ENCODE peak calls at places on chromosomes 4 and X, in seven cellular contexts. One of them, this sample, is unnamed. For H3K4me1, the result is how much of the 10 kb centered on the place peaks cover.

GRCh38 chrX:104972737-104973136 is 247.8 kb downstream of the TEX13A start:
- DNase-seq in K562: no peak
- DNase-seq in body of pancreas: no peak
- DNase-seq in neural progenitor cell: no peak
- DNase-seq in osteoblast: no peak
- DNase-seq in upper lobe of left lung: no peak
- DNase-seq in psoas muscle: no peak
- DNase-seq in this sample: no peak

GRCh38 chr4:8917868-8918783 is 46.5 kb upstream of the HMX1 start:
- DNase-seq in K562: peak
- DNase-seq in body of pancreas: peak
- DNase-seq in osteoblast: peak
- DNase-seq in upper lobe of left lung: peak
- DNase-seq in neural progenitor cell: peak
- DNase-seq in psoas muscle: peak
- DNase-seq in this sample: peak

GRCh38 chrX:68761086-68761485 is 67.7 kb upstream of the EFNB1 start:
- DNase-seq in body of pancreas: no peak
- DNase-seq in osteoblast: no peak
- DNase-seq in K562: no peak
- DNase-seq in neural progenitor cell: no peak
- DNase-seq in psoas muscle: no peak
- DNase-seq in upper lobe of left lung: no peak
- DNase-seq in this sample: no peak

GRCh38 chr4:151098191-151098590 is 1.2 kb upstream of the RPS3A start:
- DNase-seq in K562: no peak
- DNase-seq in psoas muscle: no peak
- DNase-seq in upper lobe of left lung: no peak
- DNase-seq in osteoblast: no peak
- DNase-seq in body of pancreas: no peak
- DNase-seq in neural progenitor cell: no peak
- DNase-seq in this sample: no peak

GRCh38 chr4:114108869-114109268 is 129.4 kb upstream of the ARSJ start:
- DNase-seq in K562: no peak
- DNase-seq in body of pancreas: no peak
- DNase-seq in upper lobe of left lung: no peak
- DNase-seq in osteoblast: peak
- DNase-seq in neural progenitor cell: no peak
- DNase-seq in psoas muscle: no peak
- DNase-seq in this sample: peak

GRCh38 chr4:77712675-77713074 is 106.5 kb downstream of the CNOT6L start:
- DNase-seq in neural progenitor cell: no peak
- DNase-seq in upper lobe of left lung: no peak
- DNase-seq in K562: no peak
- DNase-seq in osteoblast: no peak
- DNase-seq in psoas muscle: no peak
- DNase-seq in body of pancreas: no peak
- DNase-seq in this sample: no peak

GRCh38 chr4:77586953-77587383 is 18.7 kb upstream of the CXCL13 start:
- DNase-seq in neural progenitor cell: no peak
- DNase-seq in upper lobe of left lung: no peak
- DNase-seq in body of pancreas: no peak
- DNase-seq in psoas muscle: no peak
- DNase-seq in K562: no peak
- DNase-seq in osteoblast: peak
- DNase-seq in this sample: peak

GRCh38 chr4:112296949-112297483 is at the start of gene ALPK1:
- DNase-seq in neural progenitor cell: no peak
- DNase-seq in psoas muscle: no peak
- DNase-seq in body of pancreas: peak
- DNase-seq in K562: peak
- DNase-seq in osteoblast: peak
- DNase-seq in upper lobe of left lung: no peak
- DNase-seq in this sample: peak

GRCh38 chrX:63686878-63687714 is 97.9 kb downstream of the ARHGEF9 start:
- DNase-seq in K562: peak
- DNase-seq in upper lobe of left lung: no peak
- DNase-seq in body of pancreas: no peak
- DNase-seq in psoas muscle: no peak
- DNase-seq in neural progenitor cell: peak
- DNase-seq in osteoblast: peak
- DNase-seq in this sample: peak

GRCh38 chrX:40392599-40392998 is 188.2 kb upstream of the ATP6AP2 start:
- DNase-seq in osteoblast: no peak
- DNase-seq in psoas muscle: no peak
- DNase-seq in upper lobe of left lung: no peak
- DNase-seq in neural progenitor cell: peak
- DNase-seq in body of pancreas: no peak
- DNase-seq in K562: no peak
- DNase-seq in this sample: no peak
- H3K4me1 ChIP-seq in osteoblast: under half
- H3K4me1 ChIP-seq in psoas muscle: under half
- H3K4me1 ChIP-seq in upper lobe of left lung: under half
- H3K4me1 ChIP-seq in neural progenitor cell: under half
- H3K4me1 ChIP-seq in body of pancreas: under half
- H3K4me1 ChIP-seq in K562: under half
- H3K4me1 ChIP-seq in this sample: under half

DNA sequence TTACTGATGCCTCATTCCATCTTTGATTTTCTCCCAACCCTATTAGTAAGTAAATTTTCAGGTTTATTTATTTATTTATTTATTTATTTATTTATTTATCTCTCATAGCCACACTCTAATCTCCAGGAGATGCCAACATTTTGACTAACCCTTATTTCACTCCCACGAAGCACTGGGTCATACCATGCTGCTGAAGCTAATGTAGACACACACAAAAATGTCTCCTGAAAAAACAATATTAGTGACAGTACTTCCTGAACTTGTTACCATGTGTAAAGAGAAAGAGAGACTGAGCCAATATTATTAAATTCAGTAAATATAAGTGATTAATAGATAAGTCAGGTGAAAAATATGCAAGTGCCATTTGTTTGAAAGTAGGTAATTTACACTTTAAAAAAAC is 402.7 kb downstream of the C4orf33 start:
- DNase-seq in upper lobe of left lung: no peak
- DNase-seq in K562: no peak
- DNase-seq in osteoblast: no peak
- DNase-seq in body of pancreas: no peak
- DNase-seq in psoas muscle: no peak
- DNase-seq in neural progenitor cell: no peak
- DNase-seq in this sample: no peak
- H3K27ac ChIP-seq in upper lobe of left lung: no peak
- H3K27ac ChIP-seq in K562: no peak
- H3K27ac ChIP-seq in osteoblast: no peak
- H3K27ac ChIP-seq in body of pancreas: no peak
- H3K27ac ChIP-seq in psoas muscle: no peak
- H3K27ac ChIP-seq in neural progenitor cell: no peak
- H3K27ac ChIP-seq in this sample: no peak

GRCh38 chrX:123720486-123720885 is 12.4 kb downstream of the THOC2 start:
- DNase-seq in psoas muscle: no peak
- DNase-seq in body of pancreas: no peak
- DNase-seq in neural progenitor cell: no peak
- DNase-seq in K562: no peak
- DNase-seq in osteoblast: no peak
- DNase-seq in upper lobe of left lung: no peak
- DNase-seq in this sample: no peak
- H3K4me1 ChIP-seq in psoas muscle: under half
- H3K4me1 ChIP-seq in body of pancreas: under half
- H3K4me1 ChIP-seq in neural progenitor cell: under half
- H3K4me1 ChIP-seq in K562: under half
- H3K4me1 ChIP-seq in osteoblast: under half
- H3K4me1 ChIP-seq in upper lobe of left lung: under half
- H3K4me1 ChIP-seq in this sample: under half

GRCh38 chrX:130060122-130061069 is 49.9 kb downstream of the ELF4 start:
- DNase-seq in upper lobe of left lung: peak
- DNase-seq in body of pancreas: peak
- DNase-seq in neural progenitor cell: peak
- DNase-seq in K562: peak
- DNase-seq in psoas muscle: peak
- DNase-seq in osteoblast: peak
- DNase-seq in this sample: peak
- H3K27ac ChIP-seq in upper lobe of left lung: peak
- H3K27ac ChIP-seq in body of pancreas: peak
- H3K27ac ChIP-seq in neural progenitor cell: no peak
- H3K27ac ChIP-seq in K562: peak
- H3K27ac ChIP-seq in psoas muscle: peak
- H3K27ac ChIP-seq in osteoblast: no peak
- H3K27ac ChIP-seq in this sample: peak

GRCh38 chr4:133147365-133147821 is 1.7 kb upstream of the PCDH10 start:
- DNase-seq in upper lobe of left lung: peak
- DNase-seq in osteoblast: no peak
- DNase-seq in K562: no peak
- DNase-seq in body of pancreas: no peak
- DNase-seq in neural progenitor cell: peak
- DNase-seq in psoas muscle: no peak
- DNase-seq in this sample: no peak
- H3K4me1 ChIP-seq in upper lobe of left lung: under half
- H3K4me1 ChIP-seq in osteoblast: under half
- H3K4me1 ChIP-seq in K562: under half
- H3K4me1 ChIP-seq in body of pancreas: half or more
- H3K4me1 ChIP-seq in neural progenitor cell: under half
- H3K4me1 ChIP-seq in psoas muscle: under half
- H3K4me1 ChIP-seq in this sample: under half

GRCh38 chr4:6296026-6296425 is 26.4 kb downstream of the WFS1 start:
- DNase-seq in K562: no peak
- DNase-seq in body of pancreas: no peak
- DNase-seq in upper lobe of left lung: no peak
- DNase-seq in neural progenitor cell: no peak
- DNase-seq in osteoblast: no peak
- DNase-seq in psoas muscle: no peak
- DNase-seq in this sample: no peak
- H3K27ac ChIP-seq in K562: no peak
- H3K27ac ChIP-seq in body of pancreas: no peak
- H3K27ac ChIP-seq in upper lobe of left lung: no peak
- H3K27ac ChIP-seq in neural progenitor cell: no peak
- H3K27ac ChIP-seq in osteoblast: no peak
- H3K27ac ChIP-seq in psoas muscle: no peak
- H3K27ac ChIP-seq in this sample: no peak

DNA sequence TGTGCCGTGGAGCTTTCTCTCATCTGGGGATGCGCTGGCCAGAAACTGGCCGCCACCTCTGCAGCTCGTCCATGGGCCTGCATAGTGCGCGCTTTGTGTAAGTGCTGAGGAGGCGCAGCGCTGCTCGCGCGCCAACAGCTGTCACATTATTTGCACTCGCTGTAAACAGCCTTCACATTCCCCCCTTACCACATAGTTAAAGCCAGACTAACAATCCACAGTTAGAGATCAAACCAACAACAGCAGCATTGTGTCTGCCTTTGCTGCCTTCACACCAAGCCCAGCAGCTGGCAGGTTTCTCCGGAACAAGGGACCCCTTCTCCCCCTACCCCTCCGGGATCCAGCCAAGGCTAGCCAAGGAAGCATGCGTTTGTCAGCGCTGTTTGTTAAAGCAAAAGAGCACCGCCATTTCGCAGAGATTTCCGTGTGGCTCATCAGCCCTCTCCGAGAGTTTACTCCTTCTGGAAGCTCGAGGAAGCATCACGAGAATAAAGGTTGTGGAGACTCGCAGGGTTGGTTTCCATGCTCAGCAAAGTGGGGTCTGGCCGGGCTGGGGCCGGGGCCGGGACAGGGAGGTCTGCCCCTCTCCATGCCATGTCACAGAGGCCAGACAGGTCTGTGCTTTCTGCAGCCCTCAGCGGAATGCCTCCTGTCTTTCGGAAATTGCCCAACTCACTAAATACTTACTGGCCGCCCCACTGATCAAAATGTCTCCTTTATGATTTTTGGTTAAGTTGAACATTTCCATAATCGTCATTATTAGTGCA is 11.0 kb downstream of the BCOR start:
- DNase-seq in neural progenitor cell: peak
- DNase-seq in body of pancreas: peak
- DNase-seq in upper lobe of left lung: peak
- DNase-seq in osteoblast: no peak
- DNase-seq in psoas muscle: no peak
- DNase-seq in K562: no peak
- DNase-seq in this sample: peak
- H3K4me1 ChIP-seq in neural progenitor cell: half or more
- H3K4me1 ChIP-seq in body of pancreas: half or more
- H3K4me1 ChIP-seq in upper lobe of left lung: under half
- H3K4me1 ChIP-seq in osteoblast: under half
- H3K4me1 ChIP-seq in psoas muscle: under half
- H3K4me1 ChIP-seq in K562: half or more
- H3K4me1 ChIP-seq in this sample: under half